ENCODE peak calls at places on chromosomes 4 and X, in seven cellular contexts. One of them, this sample, is unnamed.

GRCh38 chr4:54897590-54897989 is 227.8 kb downstream of the KDR start:
- DNase-seq in stimulated activated CD8-positive, alpha-beta memory T cell treated with anti-CD3 and anti-CD28 coated beads, Interleukin-7, amount 100 ng/mL, for 24 hours: no peak
- DNase-seq in foreskin fibroblast: peak
- DNase-seq in coronary artery: no peak
- DNase-seq in activated T-cell treated with anti-CD3 and anti-CD28 coated beads, Interleukin-2, amount 50 U/mL, for 72 hours: no peak
- DNase-seq in sciatic nerve: no peak
- DNase-seq in epithelial cell of esophagus: no peak
- DNase-seq in this sample: no peak

GRCh38 chrX:1534321-1535168 is 2.4 kb downstream of the P2RY8 start:
- DNase-seq in stimulated activated CD8-positive, alpha-beta memory T cell treated with anti-CD3 and anti-CD28 coated beads, Interleukin-7, amount 100 ng/mL, for 24 hours: no peak
- DNase-seq in foreskin fibroblast: no peak
- DNase-seq in coronary artery: no peak
- DNase-seq in activated T-cell treated with anti-CD3 and anti-CD28 coated beads, Interleukin-2, amount 50 U/mL, for 72 hours: peak
- DNase-seq in sciatic nerve: no peak
- DNase-seq in epithelial cell of esophagus: no peak
- DNase-seq in this sample: no peak

GRCh38 chr4:110142461-110142860 is 56.0 kb downstream of the ELOVL6 start:
- DNase-seq in stimulated activated CD8-positive, alpha-beta memory T cell treated with anti-CD3 and anti-CD28 coated beads, Interleukin-7, amount 100 ng/mL, for 24 hours: no peak
- DNase-seq in foreskin fibroblast: no peak
- DNase-seq in coronary artery: no peak
- DNase-seq in activated T-cell treated with anti-CD3 and anti-CD28 coated beads, Interleukin-2, amount 50 U/mL, for 72 hours: no peak
- DNase-seq in sciatic nerve: no peak
- DNase-seq in epithelial cell of esophagus: no peak
- DNase-seq in this sample: no peak

GRCh38 chr4:105978684-105979296 is 83.5 kb downstream of the NPNT start:
- DNase-seq in stimulated activated CD8-positive, alpha-beta memory T cell treated with anti-CD3 and anti-CD28 coated beads, Interleukin-7, amount 100 ng/mL, for 24 hours: no peak
- DNase-seq in foreskin fibroblast: peak
- DNase-seq in coronary artery: no peak
- DNase-seq in activated T-cell treated with anti-CD3 and anti-CD28 coated beads, Interleukin-2, amount 50 U/mL, for 72 hours: no peak
- DNase-seq in sciatic nerve: peak
- DNase-seq in epithelial cell of esophagus: peak
- DNase-seq in this sample: no peak

GRCh38 chr4:1907848-1908525 is 36.8 kb downstream of the NSD2 start:
- DNase-seq in stimulated activated CD8-positive, alpha-beta memory T cell treated with anti-CD3 and anti-CD28 coated beads, Interleukin-7, amount 100 ng/mL, for 24 hours: no peak
- DNase-seq in foreskin fibroblast: no peak
- DNase-seq in coronary artery: no peak
- DNase-seq in activated T-cell treated with anti-CD3 and anti-CD28 coated beads, Interleukin-2, amount 50 U/mL, for 72 hours: no peak
- DNase-seq in sciatic nerve: peak
- DNase-seq in epithelial cell of esophagus: peak
- DNase-seq in this sample: no peak

GRCh38 chrX:51336584-51336983 is 4.0 kb downstream of the NUDT10 start:
- DNase-seq in stimulated activated CD8-positive, alpha-beta memory T cell treated with anti-CD3 and anti-CD28 coated beads, Interleukin-7, amount 100 ng/mL, for 24 hours: no peak
- DNase-seq in foreskin fibroblast: peak
- DNase-seq in coronary artery: no peak
- DNase-seq in activated T-cell treated with anti-CD3 and anti-CD28 coated beads, Interleukin-2, amount 50 U/mL, for 72 hours: peak
- DNase-seq in sciatic nerve: no peak
- DNase-seq in epithelial cell of esophagus: peak
- DNase-seq in this sample: no peak

GRCh38 chr4:56099378-56099786 is 150.6 kb downstream of the CEP135 start:
- DNase-seq in stimulated activated CD8-positive, alpha-beta memory T cell treated with anti-CD3 and anti-CD28 coated beads, Interleukin-7, amount 100 ng/mL, for 24 hours: no peak
- DNase-seq in foreskin fibroblast: no peak
- DNase-seq in coronary artery: no peak
- DNase-seq in activated T-cell treated with anti-CD3 and anti-CD28 coated beads, Interleukin-2, amount 50 U/mL, for 72 hours: no peak
- DNase-seq in sciatic nerve: no peak
- DNase-seq in epithelial cell of esophagus: peak
- DNase-seq in this sample: no peak

GRCh38 chrX:71302461-71303213 is 1.1 kb downstream of the ITGB1BP2 start:
- DNase-seq in stimulated activated CD8-positive, alpha-beta memory T cell treated with anti-CD3 and anti-CD28 coated beads, Interleukin-7, amount 100 ng/mL, for 24 hours: no peak
- DNase-seq in foreskin fibroblast: peak
- DNase-seq in coronary artery: no peak
- DNase-seq in activated T-cell treated with anti-CD3 and anti-CD28 coated beads, Interleukin-2, amount 50 U/mL, for 72 hours: no peak
- DNase-seq in sciatic nerve: no peak
- DNase-seq in epithelial cell of esophagus: no peak
- DNase-seq in this sample: no peak

GRCh38 chrX:95878874-95879273 is 805.8 kb upstream of the DIAPH2 start:
- DNase-seq in stimulated activated CD8-positive, alpha-beta memory T cell treated with anti-CD3 and anti-CD28 coated beads, Interleukin-7, amount 100 ng/mL, for 24 hours: no peak
- DNase-seq in foreskin fibroblast: no peak
- DNase-seq in coronary artery: no peak
- DNase-seq in activated T-cell treated with anti-CD3 and anti-CD28 coated beads, Interleukin-2, amount 50 U/mL, for 72 hours: no peak
- DNase-seq in sciatic nerve: no peak
- DNase-seq in epithelial cell of esophagus: no peak
- DNase-seq in this sample: no peak